ENCODE peak calls at places on chromosomes 6 and 20, in seven cellular contexts. D is tibial artery, U is foreskin fibroblast, X is PC-3, O is GM23248, C is choroid plexus epithelial cell, L is Peyer's patch. H is an unnamed sample.

GRCh38 chr6:168060521-168060931 is 18.5 kb downstream of the FRMD1 start:
- DNase-seq in D (peak), U (no peak), X (peak), O (peak), C (peak), L (peak), H (no peak)

GRCh38 chr6:116392158-116393032 is 21.6 kb downstream of the DSE start:
- DNase-seq in D (no peak), U (no peak), X (peak), O (no peak), C (peak), L (no peak), H (peak)

GRCh38 chr6:3317741-3318211 is 59.0 kb downstream of the PSMG4 start:
- DNase-seq in D (no peak), U (peak), X (no peak), O (no peak), C (no peak), L (no peak), H (no peak)

GRCh38 chr6:148747145-148747492 is 289 bp downstream of the UST start:
- DNase-seq in D (peak), U (peak), X (peak), O (peak), C (no peak), L (peak), H (no peak)

GRCh38 chr6:45495404-45496084 is 117.8 kb upstream of the SUPT3H start:
- DNase-seq in D (no peak), U (no peak), X (no peak), O (no peak), C (no peak), L (no peak), H (no peak)

GRCh38 chr6:48067148-48067709 is 43.8 kb downstream of the PTCHD4 start:
- DNase-seq in D (no peak), U (no peak), X (no peak), O (no peak), C (no peak), L (no peak), H (no peak)

GRCh38 chr6:5333653-5334052 is 72.3 kb downstream of the FARS2 start:
- DNase-seq in D (no peak), U (peak), X (peak), O (peak), C (no peak), L (no peak), H (no peak)

GRCh38 chr6:88982720-88983119 is 19.3 kb upstream of the RNGTT start:
- DNase-seq in D (peak), U (peak), X (peak), O (peak), C (peak), L (no peak), H (no peak)

GRCh38 chr6:37565267-37566208 is 65.8 kb upstream of the CCDC167 start:
- DNase-seq in D (no peak), U (no peak), X (no peak), O (peak), C (no peak), L (no peak), H (no peak)

GRCh38 chr6:146770965-146771735 is 172.4 kb downstream of the ADGB start:
- DNase-seq in D (peak), U (no peak), X (no peak), O (peak), C (no peak), L (no peak), H (no peak)

GRCh38 chr20:17966432-17967312 is 1.9 kb downstream of the SNX5 start:
- DNase-seq in D (no peak), U (peak), X (peak), O (peak), C (peak), L (no peak), H (no peak)

GRCh38 chr6:148509789-148510581 is 167.3 kb downstream of the SASH1 start:
- DNase-seq in D (peak), U (peak), X (no peak), O (peak), C (peak), L (no peak), H (no peak)

GRCh38 chr6:32970413-32971244 is 2.2 kb downstream of the BRD2 start:
- DNase-seq in D (peak), U (peak), X (peak), O (peak), C (peak), L (peak), H (peak)

GRCh38 chr20:23602261-23602660 is 3.5 kb downstream of the CST9 start:
- DNase-seq in D (no peak), U (no peak), X (no peak), O (no peak), C (no peak), L (no peak), H (no peak)

GRCh38 chr6:33592595-33593413 is 12.7 kb upstream of the BAK1 start:
- DNase-seq in D (no peak), U (no peak), X (no peak), O (no peak), C (no peak), L (peak), H (peak)

GRCh38 chr6:27591660-27592059 is 118.8 kb upstream of the ZNF184 start:
- DNase-seq in D (no peak), U (peak), X (peak), O (peak), C (peak), L (no peak), H (peak)

GRCh38 chr6:144265061-144265357 is 20.1 kb upstream of the UTRN start:
- DNase-seq in D (no peak), U (no peak), X (no peak), O (peak), C (peak), L (no peak), H (no peak)

GRCh38 chr6:36510365-36510764 is 36.9 kb downstream of the STK38 start:
- DNase-seq in D (no peak), U (no peak), X (no peak), O (no peak), C (no peak), L (peak), H (no peak)

GRCh38 chr6:92977018-92977417 is 442.3 kb downstream of the EPHA7 start:
- DNase-seq in D (no peak), U (no peak), X (no peak), O (no peak), C (no peak), L (no peak), H (no peak)

GRCh38 chr6:136549359-136550044 is 720 bp downstream of the MAP7 start:
- DNase-seq in D (no peak), U (peak), X (peak), O (peak), C (no peak), L (peak), H (peak)

GRCh38 chr6:291148-291696 is 1.1 kb upstream of the DUSP22 start:
- DNase-seq in D (no peak), U (peak), X (peak), O (peak), C (peak), L (no peak), H (no peak)

GRCh38 chr6:16511048-16511660 is 250.1 kb downstream of the ATXN1 start:
- DNase-seq in D (no peak), U (peak), X (peak), O (peak), C (peak), L (no peak), H (no peak)

GRCh38 chr6:138099832-138100231 is 7.4 kb downstream of the PERP start:
- DNase-seq in D (no peak), U (peak), X (peak), O (peak), C (peak), L (no peak), H (no peak)

GRCh38 chr6:61592238-61592637 is 693.8 kb downstream of the KHDRBS2 start:
- DNase-seq in D (no peak), U (no peak), X (no peak), O (no peak), C (no peak), L (no peak), H (no peak)

GRCh38 chr20:42572320-42573016 is 617.2 kb downstream of the PTPRT start:
- DNase-seq in D (no peak), U (no peak), X (no peak), O (no peak), C (no peak), L (no peak), H (no peak)

GRCh38 chr6:134363323-134364039 is 45.6 kb upstream of the SGK1 start:
- DNase-seq in D (no peak), U (peak), X (peak), O (peak), C (peak), L (no peak), H (no peak)

GRCh38 chr6:28734443-28734959 is 189.3 kb downstream of the TRIM27 start:
- DNase-seq in D (no peak), U (no peak), X (no peak), O (peak), C (no peak), L (no peak), H (no peak)

GRCh38 chr6:28736121-28736520 is 187.7 kb downstream of the TRIM27 start:
- DNase-seq in D (no peak), U (no peak), X (no peak), O (no peak), C (no peak), L (no peak), H (no peak)

GRCh38 chr6:28737750-28738395 is 185.9 kb downstream of the TRIM27 start:
- DNase-seq in D (no peak), U (no peak), X (no peak), O (no peak), C (no peak), L (no peak), H (no peak)

GRCh38 chr6:28741363-28741762 is 182.4 kb downstream of the TRIM27 start:
- DNase-seq in D (no peak), U (no peak), X (no peak), O (no peak), C (no peak), L (no peak), H (no peak)

GRCh38 chr6:28738396-28738765 is 185.4 kb downstream of the TRIM27 start:
- DNase-seq in D (no peak), U (no peak), X (no peak), O (no peak), C (no peak), L (no peak), H (no peak)
- H3K4me3 ChIP-seq in D (no peak), U (no peak), X (no peak), O (no peak), C (no peak), L (no peak), H (no peak)

GRCh38 chr6:91436448-91436847 is 849.6 kb upstream of the MAP3K7 start:
- DNase-seq in D (no peak), U (no peak), X (no peak), O (no peak), C (no peak), L (no peak), H (no peak)
- H3K4me3 ChIP-seq in D (no peak), U (no peak), X (no peak), O (no peak), C (no peak), L (no peak), H (no peak)

DNA sequence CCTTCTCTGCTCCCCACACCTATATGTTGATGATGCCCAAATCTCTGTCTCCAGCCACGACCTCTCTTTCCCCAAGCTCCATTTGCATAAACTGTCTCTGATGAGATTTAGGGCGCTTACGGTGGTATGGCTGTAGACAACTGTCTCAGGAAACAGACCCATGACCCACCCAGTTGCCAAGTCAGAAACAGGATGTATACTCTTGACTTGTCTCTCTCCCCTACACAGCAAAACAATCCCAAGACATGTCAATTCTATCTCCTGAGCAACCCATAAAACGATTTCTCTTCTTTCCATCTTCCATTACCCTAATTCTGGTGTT is 13.9 kb downstream of the GNL1 start:
- DNase-seq in D (no peak), U (peak), X (no peak), O (no peak), C (no peak), L (no peak), H (no peak)
- H3K4me3 ChIP-seq in D (no peak), U (no peak), X (peak), O (no peak), C (no peak), L (peak), H (no peak)

DNA sequence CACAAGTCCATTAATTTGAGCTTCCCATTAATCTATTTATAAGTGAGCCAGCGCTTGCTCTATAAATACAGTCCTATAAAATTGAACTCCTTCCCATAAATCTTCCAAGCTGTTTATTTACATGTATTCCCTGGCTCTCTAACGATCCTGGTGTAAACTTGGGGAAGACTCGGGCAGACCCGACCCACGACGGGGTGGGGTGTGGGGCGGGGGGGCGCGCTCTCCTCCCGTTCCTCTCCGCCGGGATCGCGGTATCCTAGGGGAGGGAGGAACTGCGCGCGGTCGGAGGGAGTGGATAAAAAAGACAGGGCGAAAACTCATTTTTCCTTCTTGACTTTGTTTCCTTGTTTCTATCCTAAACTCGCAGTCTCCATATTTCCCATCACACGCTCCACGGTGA is 31.1 kb downstream of the TFAP2B start:
- DNase-seq in D (no peak), U (no peak), X (no peak), O (no peak), C (no peak), L (no peak), H (no peak)
- H3K4me3 ChIP-seq in D (no peak), U (no peak), X (peak), O (no peak), C (no peak), L (no peak), H (no peak)

GRCh38 chr20:49544535-49544934 is 23.4 kb downstream of the PTGIS start:
- DNase-seq in D (no peak), U (no peak), X (no peak), O (no peak), C (no peak), L (no peak), H (no peak)

GRCh38 chr20:49552007-49552406 is 15.9 kb downstream of the PTGIS start:
- DNase-seq in D (peak), U (no peak), X (no peak), O (no peak), C (peak), L (no peak), H (no peak)

GRCh38 chr20:49548371-49548947 is 19.5 kb downstream of the PTGIS start:
- DNase-seq in D (no peak), U (no peak), X (no peak), O (no peak), C (no peak), L (no peak), H (no peak)

GRCh38 chr20:49545572-49545971 is 22.4 kb downstream of the PTGIS start:
- DNase-seq in D (no peak), U (peak), X (peak), O (peak), C (no peak), L (no peak), H (no peak)

GRCh38 chr20:49549806-49550551 is 18.0 kb downstream of the PTGIS start:
- DNase-seq in D (peak), U (no peak), X (no peak), O (no peak), C (no peak), L (no peak), H (no peak)
- H3K4me3 ChIP-seq in D (no peak), U (no peak), X (no peak), O (no peak), C (no peak), L (no peak), H (no peak)

GRCh38 chr6:113401231-113401630 is 455.9 kb upstream of the MARCKS start:
- DNase-seq in D (no peak), U (peak), X (no peak), O (no peak), C (no peak), L (no peak), H (no peak)

GRCh38 chr6:113406051-113406695 is 451.0 kb upstream of the MARCKS start:
- DNase-seq in D (no peak), U (peak), X (no peak), O (peak), C (peak), L (no peak), H (no peak)

GRCh38 chr6:113405326-113406050 is 451.7 kb upstream of the MARCKS start:
- DNase-seq in D (no peak), U (peak), X (no peak), O (peak), C (no peak), L (no peak), H (no peak)

GRCh38 chr6:113403966-113404575 is 453.1 kb upstream of the MARCKS start:
- DNase-seq in D (no peak), U (no peak), X (no peak), O (no peak), C (peak), L (no peak), H (no peak)

GRCh38 chr6:113402541-113402940 is 454.6 kb upstream of the MARCKS start:
- DNase-seq in D (no peak), U (no peak), X (no peak), O (no peak), C (no peak), L (no peak), H (no peak)
- H3K4me3 ChIP-seq in D (no peak), U (no peak), X (no peak), O (no peak), C (no peak), L (no peak), H (no peak)

H was measured in GM06990.